ENCODE peak calls at places on chromosomes 1 and 21, in seven cellular contexts. S is heart left ventricle, C is upper lobe of right lung, W is ovary, B is colonic mucosa, X is Caco-2, D is cardiac muscle cell. I is an unnamed sample.

GRCh38 chr1:234975941-234976871 is 152.4 kb downstream of the TOMM20 start:
- DNase-seq in D (no peak), B (no peak), S (no peak), C (peak), X (peak), W (no peak), I (no peak)

GRCh38 chr1:112767646-112768045 is 52.5 kb upstream of the PPM1J start:
- DNase-seq in X (no peak), D (no peak), C (no peak), W (no peak), B (no peak), S (no peak), I (no peak)

GRCh38 chr1:31714442-31715096 is 10.8 kb upstream of the COL16A1 start:
- DNase-seq in D (peak), B (peak), C (no peak), S (peak), X (no peak), W (peak), I (peak)

GRCh38 chr1:75785320-75785963 is 614 bp upstream of the RABGGTB start:
- DNase-seq in W (no peak), X (no peak), D (no peak), B (no peak), C (no peak), S (no peak), I (no peak)

GRCh38 chr1:159883134-159883533 is 16.8 kb downstream of the CFAP45 start:
- DNase-seq in S (no peak), D (no peak), X (no peak), C (no peak), W (no peak), B (no peak), I (no peak)

GRCh38 chr1:91054780-91055481 is 33.1 kb upstream of the ZNF644 start:
- DNase-seq in D (no peak), W (no peak), C (no peak), S (no peak), X (no peak), B (no peak), I (no peak)

GRCh38 chr1:36161656-36162531 is 5.9 kb downstream of the MAP7D1 start:
- DNase-seq in B (no peak), X (no peak), W (no peak), D (no peak), C (peak), S (peak), I (no peak)

GRCh38 chr1:84907095-84907827 is 14.3 kb upstream of the LPAR3 start:
- DNase-seq in B (no peak), S (no peak), X (no peak), D (peak), C (no peak), W (no peak), I (no peak)

GRCh38 chr1:172429324-172430127 is 9.0 kb downstream of the C1orf105 start:
- DNase-seq in X (peak), S (no peak), W (no peak), C (no peak), D (peak), B (peak), I (no peak)

GRCh38 chr1:231986631-231987291 is 360.2 kb downstream of the DISC1 start:
- DNase-seq in C (no peak), X (no peak), W (no peak), D (peak), B (no peak), S (no peak), I (no peak)

GRCh38 chr1:209383422-209383821 is 200.1 kb upstream of the CAMK1G start:
- DNase-seq in X (no peak), B (no peak), W (no peak), S (no peak), D (no peak), C (no peak), I (no peak)

GRCh38 chr1:7062346-7063061 is 277.2 kb downstream of the CAMTA1 start:
- DNase-seq in D (no peak), C (no peak), B (no peak), S (no peak), X (no peak), W (no peak), I (no peak)

GRCh38 chr1:37255111-37255795 is 219.1 kb upstream of the ZC3H12A start:
- DNase-seq in C (no peak), D (peak), B (no peak), X (peak), S (no peak), W (no peak), I (peak)

GRCh38 chr1:230822092-230822581 is 46.2 kb downstream of the C1orf198 start:
- DNase-seq in C (no peak), X (no peak), W (no peak), B (no peak), S (peak), D (no peak), I (no peak)

GRCh38 chr1:183925947-183926346 is 111.6 kb downstream of the COLGALT2 start:
- DNase-seq in W (no peak), B (no peak), S (no peak), X (peak), C (no peak), D (no peak), I (no peak)

GRCh38 chr1:206112600-206113301 is 4.4 kb downstream of the AVPR1B start:
- DNase-seq in S (no peak), B (peak), D (no peak), C (peak), W (no peak), X (no peak), I (no peak)

GRCh38 chr1:192700834-192701271 is 64.9 kb downstream of the RGS13 start:
- DNase-seq in S (no peak), X (no peak), D (peak), W (no peak), C (no peak), B (no peak), I (no peak)

GRCh38 chr1:184881941-184882648 is 92.2 kb downstream of the NIBAN1 start:
- DNase-seq in C (no peak), X (no peak), B (no peak), S (no peak), W (no peak), D (peak), I (no peak)

GRCh38 chr1:233094691-233095090 is 144.3 kb downstream of the NTPCR start:
- DNase-seq in C (no peak), X (no peak), W (no peak), D (no peak), S (no peak), B (no peak), I (no peak)

GRCh38 chr1:79198841-79199240 is 192.3 kb upstream of the ADGRL4 start:
- DNase-seq in D (peak), X (no peak), S (no peak), C (no peak), W (no peak), B (no peak), I (no peak)

GRCh38 chr1:225517697-225518096 is 89.9 kb upstream of the LBR start:
- DNase-seq in C (no peak), X (no peak), D (no peak), W (no peak), B (no peak), S (no peak), I (no peak)

GRCh38 chr1:227764019-227764391 is 28.8 kb downstream of the SNAP47 start:
- DNase-seq in B (no peak), X (peak), C (no peak), W (no peak), S (no peak), D (no peak), I (no peak)

GRCh38 chr1:78274814-78275213 is 216.0 kb upstream of the PTGFR start:
- DNase-seq in D (peak), S (no peak), B (no peak), W (no peak), X (no peak), C (no peak), I (no peak)

GRCh38 chr21:23384679-23385078 is 2222.6 kb downstream of the MRPL39 start:
- DNase-seq in X (no peak), D (no peak), C (no peak), W (no peak), S (no peak), B (no peak), I (no peak)

GRCh38 chr1:101769520-101769919 is 227.2 kb downstream of the OLFM3 start:
- DNase-seq in S (no peak), B (no peak), W (no peak), X (no peak), D (peak), C (no peak), I (no peak)

GRCh38 chr21:34791776-34792503 is 123.1 kb downstream of the CLIC6 start:
- DNase-seq in S (no peak), X (no peak), B (no peak), W (no peak), C (peak), D (no peak), I (no peak)

GRCh38 chr1:17007121-17007520 is 4.6 kb downstream of the ATP13A2 start:
- DNase-seq in B (no peak), D (no peak), S (no peak), W (no peak), X (no peak), C (no peak), I (no peak)

GRCh38 chr1:58063095-58063494 is 483.4 kb downstream of the OMA1 start:
- DNase-seq in S (no peak), W (no peak), D (no peak), C (no peak), X (no peak), B (no peak), I (no peak)

GRCh38 chr21:29235714-29236197 is 63.0 kb upstream of the BACH1 start:
- DNase-seq in D (no peak), S (no peak), X (no peak), C (no peak), W (no peak), B (no peak), I (no peak)

DNA sequence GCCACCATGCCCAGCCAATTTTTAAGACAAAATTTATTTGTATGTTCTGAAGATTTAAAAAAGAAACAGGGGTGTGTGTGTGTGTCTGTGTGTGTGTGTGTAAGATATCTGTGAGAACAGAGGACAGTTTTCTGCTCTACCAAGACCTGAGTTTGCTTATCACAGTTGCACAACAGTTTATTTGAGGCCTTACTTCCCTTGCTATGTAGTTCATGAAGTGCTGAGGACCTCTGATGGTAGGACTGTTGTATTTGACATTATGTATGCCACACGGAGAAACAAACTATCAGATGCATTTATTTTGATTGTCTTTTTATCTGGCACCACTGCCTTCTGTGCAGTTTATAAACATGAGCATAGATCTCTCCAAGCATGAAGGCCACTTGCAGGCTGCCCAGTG is 355.2 kb downstream of the PBX1 start:
- DNase-seq in S (no peak), B (no peak), C (no peak), X (no peak), W (no peak), D (peak), I (no peak)
- TF ChIP-seq CTCF in S (peak), B (no peak), C (peak), X (peak), W (peak), D (peak), I (peak)

DNA sequence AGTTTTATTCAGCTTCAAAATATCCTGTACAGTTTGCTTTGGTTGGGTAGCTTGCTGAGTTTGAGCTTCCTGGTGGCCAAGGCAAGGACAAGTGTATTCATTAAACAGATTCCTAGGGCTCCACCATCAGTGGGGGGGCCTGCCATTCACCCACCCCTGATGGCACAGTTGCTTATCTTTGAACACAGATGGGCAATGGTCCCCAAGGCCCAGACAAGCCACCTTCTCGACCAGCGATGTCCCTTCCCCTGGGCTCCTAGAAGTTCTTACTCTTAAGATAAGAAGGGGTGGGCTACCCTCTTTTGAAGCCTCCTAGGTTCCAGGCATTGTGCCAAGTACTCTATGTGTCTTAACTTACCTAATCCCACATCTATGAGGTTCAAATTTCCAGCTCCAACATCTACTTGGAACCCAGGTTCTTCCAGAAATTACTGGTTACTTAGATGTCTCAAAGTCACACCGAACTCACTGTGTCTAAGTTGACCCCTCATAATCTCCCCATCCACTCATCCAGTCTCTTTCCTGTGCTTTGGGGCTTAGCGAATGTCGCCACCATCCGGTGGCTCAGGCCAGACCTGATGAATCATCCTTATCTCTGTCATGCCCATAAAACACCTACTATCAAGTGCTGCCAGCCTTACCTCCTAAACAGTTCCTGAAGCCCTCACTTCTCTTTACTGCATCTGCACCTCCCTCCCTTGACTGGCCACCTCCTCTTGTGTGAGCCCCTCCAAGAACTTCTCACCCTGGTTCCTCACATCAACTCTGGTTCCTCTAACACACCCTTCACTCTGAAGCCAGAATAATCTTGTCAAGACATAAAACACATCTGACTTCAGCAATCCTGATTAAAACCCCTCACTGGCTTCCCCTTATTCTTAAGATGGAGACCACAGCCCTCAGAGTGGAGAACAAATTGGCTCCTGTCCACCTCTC is 50.1 kb downstream of the KLHDC7A start:
- DNase-seq in S (no peak), W (no peak), X (no peak), D (no peak), C (peak), B (peak), I (no peak)
- TF ChIP-seq CTCF in S (no peak), W (no peak), X (no peak), D (no peak), C (no peak), B (peak), I (no peak)

GRCh38 chr1:62126595-62127290 is 67.9 kb upstream of the L1TD1 start:
- DNase-seq in W (no peak), D (no peak), C (no peak), B (no peak), X (no peak), S (no peak), I (no peak)

GRCh38 chr1:62128765-62129164 is 65.9 kb upstream of the L1TD1 start:
- DNase-seq in S (no peak), W (no peak), B (no peak), C (no peak), D (no peak), X (no peak), I (no peak)

DNA sequence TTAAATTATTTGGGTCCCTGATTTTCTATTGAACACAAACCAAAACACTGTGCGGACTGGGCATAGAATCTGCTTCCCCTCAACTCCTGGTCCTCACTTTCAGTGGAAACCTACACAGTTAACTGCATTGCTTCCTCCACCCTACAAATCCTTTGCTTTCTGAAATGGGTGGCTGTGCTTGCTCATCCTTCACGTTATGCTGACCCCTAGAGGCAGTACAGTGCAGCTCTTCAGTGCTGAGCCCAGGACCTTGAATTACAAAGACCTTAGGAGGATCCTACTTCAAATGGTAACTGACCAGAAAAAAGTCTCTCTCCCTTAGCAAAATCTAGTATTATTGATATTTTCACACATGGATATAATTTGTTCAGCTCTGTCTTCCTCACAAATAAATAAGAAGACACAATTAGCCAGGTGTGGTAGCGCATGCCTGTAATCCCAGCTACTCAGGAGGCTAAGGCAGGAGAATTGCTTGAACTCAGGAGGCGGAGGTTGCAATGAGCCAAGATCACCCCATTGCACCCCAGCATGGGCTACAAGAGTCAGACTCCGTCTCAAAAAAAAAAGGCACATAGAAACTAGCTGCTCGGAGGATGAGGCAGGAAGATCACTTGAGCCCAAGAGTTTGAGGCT is 63.4 kb upstream of the L1TD1 start:
- DNase-seq in C (no peak), B (peak), X (peak), S (no peak), D (peak), W (peak), I (peak)
- TF ChIP-seq CTCF in C (peak), B (peak), X (peak), S (peak), D (peak), W (peak), I (peak)

GRCh38 chr1:2786329-2787162 is 14.9 kb downstream of the TTC34 start:
- DNase-seq in C (peak), W (no peak), B (peak), X (peak), D (no peak), S (peak), I (no peak)
- TF ChIP-seq CTCF in C (peak), W (no peak), B (peak), X (no peak), D (no peak), S (peak), I (no peak)

GRCh38 chr1:156241311-156241811 is 623 bp upstream of the BGLAP start:
- DNase-seq in C (no peak), W (no peak), S (no peak), B (no peak), X (no peak), D (peak), I (no peak)

GRCh38 chr1:156238248-156238647 is 3.7 kb upstream of the BGLAP start:
- DNase-seq in X (no peak), B (no peak), C (no peak), D (no peak), W (no peak), S (no peak), I (no peak)

GRCh38 chr1:156232222-156232621 is 9.8 kb upstream of the BGLAP start:
- DNase-seq in S (no peak), C (no peak), D (no peak), W (no peak), B (no peak), X (no peak), I (no peak)

GRCh38 chr1:156233421-156234127 is 8.4 kb upstream of the BGLAP start:
- DNase-seq in D (peak), W (no peak), S (no peak), X (no peak), B (no peak), C (no peak), I (no peak)

DNA sequence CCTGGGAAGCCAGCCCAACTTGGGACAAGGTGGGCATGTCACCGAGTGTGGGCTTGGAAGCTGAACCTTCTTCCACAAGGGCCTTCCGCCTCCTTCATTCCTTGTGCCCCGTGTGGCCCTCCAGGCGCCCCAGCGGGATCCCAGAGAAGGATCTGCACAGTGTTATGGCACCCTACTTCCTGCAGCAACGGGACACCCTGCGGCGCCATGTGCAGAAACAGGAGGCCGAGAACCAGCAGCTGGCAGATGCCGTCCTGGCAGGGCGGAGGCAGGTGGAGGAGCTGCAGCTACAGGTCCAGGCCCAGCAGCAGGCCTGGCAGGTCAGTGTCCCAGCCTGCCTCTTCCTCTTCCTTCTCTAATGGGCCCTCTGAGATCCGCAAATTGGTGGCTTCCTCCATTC is 5.8 kb upstream of the BGLAP start:
- DNase-seq in W (no peak), D (no peak), B (no peak), S (no peak), X (no peak), C (no peak), I (no peak)
- TF ChIP-seq CTCF in W (no peak), D (no peak), B (no peak), S (no peak), X (no peak), C (no peak), I (no peak)

GRCh38 chr21:37181059-37181458 is 86.1 kb downstream of the VPS26C start:
- DNase-seq in B (no peak), C (no peak), D (no peak), S (no peak), X (no peak), W (no peak), I (no peak)

GRCh38 chr21:37186983-37187382 is 80.2 kb downstream of the VPS26C start:
- DNase-seq in C (no peak), S (no peak), X (no peak), W (no peak), D (no peak), B (no peak), I (no peak)

GRCh38 chr21:37184784-37185593 is 82.1 kb downstream of the VPS26C start:
- DNase-seq in W (no peak), C (no peak), X (no peak), B (no peak), D (no peak), S (no peak), I (no peak)

GRCh38 chr21:37182222-37182621 is 84.9 kb downstream of the VPS26C start:
- DNase-seq in S (no peak), D (no peak), W (no peak), C (no peak), X (no peak), B (no peak), I (no peak)

DNA sequence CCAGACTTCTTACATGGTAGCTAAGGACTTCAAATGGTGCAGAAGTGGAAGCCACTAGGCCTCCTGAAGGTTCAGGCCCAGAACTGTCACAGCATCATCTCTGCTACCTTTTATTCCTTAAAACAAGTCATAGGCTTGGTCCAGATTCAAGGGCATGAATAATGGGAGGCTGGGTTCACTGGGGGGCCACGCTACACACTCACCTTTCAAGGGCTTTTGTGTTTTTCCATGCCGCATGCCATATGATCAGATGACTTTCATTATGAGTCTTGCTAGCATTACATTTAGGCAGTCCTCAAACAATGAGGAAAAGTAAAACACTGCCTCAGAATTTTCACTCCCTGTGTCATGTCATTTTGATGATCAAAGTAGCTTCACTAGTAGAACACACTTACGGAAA is 83.4 kb downstream of the VPS26C start:
- DNase-seq in S (no peak), C (no peak), W (no peak), D (no peak), X (no peak), B (no peak), I (no peak)
- TF ChIP-seq CTCF in S (no peak), C (no peak), W (no peak), D (no peak), X (no peak), B (no peak), I (no peak)

I was measured in progenitor cell of endocrine pancreas.